ENCODE peak calls at places on chromosomes 5 and 9, in seven cellular contexts. One of them, this sample, is unnamed.

GRCh38 chr5:80905405-80905804 is 54.8 kb upstream of the RASGRF2 start:
- DNase-seq in GM12878: no peak
- DNase-seq in esophagus muscularis mucosa: peak; percentile 8
- DNase-seq in H1: no peak
- DNase-seq in spleen: no peak
- DNase-seq in stomach: no peak
- DNase-seq in GM23338: no peak
- DNase-seq in this sample: no peak

GRCh38 chr9:95507456-95508241 is 9.1 kb downstream of the PTCH1 start:
- DNase-seq in spleen: no peak
- DNase-seq in stomach: peak; percentile 47
- DNase-seq in esophagus muscularis mucosa: no peak
- DNase-seq in GM12878: no peak
- DNase-seq in H1: peak; percentile 75
- DNase-seq in GM23338: peak; percentile 66
- DNase-seq in this sample: peak; percentile 85

GRCh38 chr5:99019254-99019653 is 90.4 kb upstream of the CHD1 start:
- DNase-seq in GM12878: no peak
- DNase-seq in spleen: no peak
- DNase-seq in esophagus muscularis mucosa: no peak
- DNase-seq in GM23338: no peak
- DNase-seq in stomach: no peak
- DNase-seq in H1: no peak
- DNase-seq in this sample: no peak

GRCh38 chr5:103706939-103707682 is 144.5 kb upstream of the NUDT12 start:
- DNase-seq in GM12878: no peak
- DNase-seq in H1: no peak
- DNase-seq in stomach: no peak
- DNase-seq in spleen: no peak
- DNase-seq in GM23338: no peak
- DNase-seq in esophagus muscularis mucosa: no peak
- DNase-seq in this sample: no peak

GRCh38 chr5:138664276-138664943 is 88.8 kb upstream of the CTNNA1 start:
- DNase-seq in spleen: no peak
- DNase-seq in GM23338: no peak
- DNase-seq in stomach: no peak
- DNase-seq in H1: no peak
- DNase-seq in esophagus muscularis mucosa: no peak
- DNase-seq in GM12878: no peak
- DNase-seq in this sample: peak; percentile 48

GRCh38 chr9:81490605-81491331 is 198.6 kb downstream of the TLE1 start:
- DNase-seq in GM23338: no peak
- DNase-seq in spleen: no peak
- DNase-seq in H1: no peak
- DNase-seq in esophagus muscularis mucosa: no peak
- DNase-seq in stomach: no peak
- DNase-seq in GM12878: no peak
- DNase-seq in this sample: no peak

GRCh38 chr5:111028865-111029264 is 42.6 kb upstream of the TSLP start:
- DNase-seq in spleen: no peak
- DNase-seq in GM12878: no peak
- DNase-seq in stomach: no peak
- DNase-seq in H1: no peak
- DNase-seq in esophagus muscularis mucosa: no peak
- DNase-seq in GM23338: no peak
- DNase-seq in this sample: no peak

GRCh38 chr5:115770466-115770865 is 46.0 kb downstream of the CDO1 start:
- DNase-seq in spleen: no peak
- DNase-seq in esophagus muscularis mucosa: no peak
- DNase-seq in stomach: peak; percentile 25
- DNase-seq in GM23338: peak; percentile 87
- DNase-seq in H1: peak; percentile 71
- DNase-seq in GM12878: no peak
- DNase-seq in this sample: no peak

GRCh38 chr5:116361171-116361967 is 213.3 kb downstream of the SEMA6A start:
- DNase-seq in spleen: peak; percentile 74
- DNase-seq in GM12878: no peak
- DNase-seq in GM23338: peak; percentile 90
- DNase-seq in stomach: peak; percentile 55
- DNase-seq in H1: peak; percentile 87
- DNase-seq in esophagus muscularis mucosa: peak; percentile 89
- DNase-seq in this sample: peak; percentile 63

GRCh38 chr5:53322257-53322656 is 158.2 kb upstream of the FST start:
- DNase-seq in spleen: no peak
- DNase-seq in H1: no peak
- DNase-seq in stomach: no peak
- DNase-seq in GM12878: no peak
- DNase-seq in esophagus muscularis mucosa: no peak
- DNase-seq in GM23338: no peak
- DNase-seq in this sample: no peak

GRCh38 chr5:59709833-59710232 is 183.7 kb downstream of the PDE4D start:
- DNase-seq in esophagus muscularis mucosa: no peak
- DNase-seq in stomach: peak; percentile 31
- DNase-seq in spleen: no peak
- DNase-seq in GM12878: no peak
- DNase-seq in H1: no peak
- DNase-seq in GM23338: no peak
- DNase-seq in this sample: no peak

GRCh38 chr9:80928697-80929096 is 760.6 kb downstream of the TLE1 start:
- DNase-seq in GM12878: no peak
- DNase-seq in stomach: no peak
- DNase-seq in esophagus muscularis mucosa: no peak
- DNase-seq in H1: no peak
- DNase-seq in GM23338: no peak
- DNase-seq in spleen: no peak
- DNase-seq in this sample: no peak

GRCh38 chr5:27810458-27810857 is 772.1 kb upstream of the CDH9 start:
- DNase-seq in esophagus muscularis mucosa: no peak
- DNase-seq in GM12878: no peak
- DNase-seq in GM23338: no peak
- DNase-seq in spleen: no peak
- DNase-seq in H1: no peak
- DNase-seq in stomach: no peak
- DNase-seq in this sample: no peak

GRCh38 chr5:86864022-86864421 is 246.3 kb downstream of the COX7C start:
- DNase-seq in spleen: no peak
- DNase-seq in esophagus muscularis mucosa: no peak
- DNase-seq in GM12878: no peak
- DNase-seq in GM23338: no peak
- DNase-seq in H1: no peak
- DNase-seq in stomach: no peak
- DNase-seq in this sample: no peak

GRCh38 chr9:29830815-29831214 is 2257.5 kb upstream of the C9orf72 start:
- DNase-seq in GM23338: peak; percentile 84
- DNase-seq in esophagus muscularis mucosa: no peak
- DNase-seq in spleen: no peak
- DNase-seq in stomach: no peak
- DNase-seq in H1: no peak
- DNase-seq in GM12878: no peak
- DNase-seq in this sample: no peak

GRCh38 chr5:159504857-159505304 is 174.6 kb upstream of the IL12B start:
- DNase-seq in stomach: no peak
- DNase-seq in GM12878: no peak
- DNase-seq in GM23338: no peak
- DNase-seq in esophagus muscularis mucosa: no peak
- DNase-seq in spleen: no peak
- DNase-seq in H1: no peak
- DNase-seq in this sample: no peak

GRCh38 chr5:3200356-3200755 is 395.3 kb upstream of the IRX1 start:
- DNase-seq in GM23338: no peak
- DNase-seq in H1: no peak
- DNase-seq in esophagus muscularis mucosa: no peak
- DNase-seq in stomach: no peak
- DNase-seq in spleen: no peak
- DNase-seq in GM12878: no peak
- DNase-seq in this sample: no peak

GRCh38 chr9:69013404-69013727 is 547 bp downstream of the PRKACG start:
- DNase-seq in stomach: no peak
- DNase-seq in GM12878: no peak
- DNase-seq in esophagus muscularis mucosa: no peak
- DNase-seq in spleen: no peak
- DNase-seq in GM23338: no peak
- DNase-seq in H1: no peak
- DNase-seq in this sample: no peak

GRCh38 chr5:142853682-142854081 is 83.5 kb downstream of the ARHGAP26 start:
- DNase-seq in GM23338: no peak
- DNase-seq in esophagus muscularis mucosa: no peak
- DNase-seq in stomach: no peak
- DNase-seq in GM12878: no peak
- DNase-seq in H1: no peak
- DNase-seq in spleen: no peak
- DNase-seq in this sample: no peak

GRCh38 chr9:98009926-98010325 is 26.8 kb downstream of the ANP32B start:
- DNase-seq in stomach: no peak
- DNase-seq in H1: no peak
- DNase-seq in GM23338: no peak
- DNase-seq in spleen: no peak
- DNase-seq in GM12878: no peak
- DNase-seq in esophagus muscularis mucosa: no peak
- DNase-seq in this sample: no peak

GRCh38 chr9:124345751-124346281 is 69.4 kb downstream of the PSMB7 start:
- DNase-seq in stomach: no peak
- DNase-seq in GM12878: no peak
- DNase-seq in esophagus muscularis mucosa: no peak
- DNase-seq in H1: no peak
- DNase-seq in GM23338: no peak
- DNase-seq in spleen: peak; percentile 45
- DNase-seq in this sample: no peak

GRCh38 chr9:124342946-124343485 is 72.2 kb downstream of the PSMB7 start:
- DNase-seq in GM12878: no peak
- DNase-seq in spleen: peak; percentile 76
- DNase-seq in H1: no peak
- DNase-seq in stomach: no peak
- DNase-seq in GM23338: peak; percentile 39
- DNase-seq in esophagus muscularis mucosa: peak; percentile 93
- DNase-seq in this sample: no peak

GRCh38 chr9:124345063-124345462 is 70.2 kb downstream of the PSMB7 start:
- DNase-seq in stomach: no peak
- DNase-seq in H1: no peak
- DNase-seq in GM23338: no peak
- DNase-seq in GM12878: no peak
- DNase-seq in spleen: peak; percentile 73
- DNase-seq in esophagus muscularis mucosa: no peak
- DNase-seq in this sample: no peak

GRCh38 chr9:124343533-124344290 is 71.5 kb downstream of the PSMB7 start:
- DNase-seq in GM12878: no peak
- DNase-seq in spleen: peak; percentile 65
- DNase-seq in GM23338: no peak
- DNase-seq in esophagus muscularis mucosa: no peak
- DNase-seq in stomach: no peak
- DNase-seq in H1: no peak
- DNase-seq in this sample: no peak

GRCh38 chr9:124344291-124345050 is 70.8 kb downstream of the PSMB7 start:
- DNase-seq in GM12878: no peak
- DNase-seq in stomach: no peak
- DNase-seq in spleen: peak; percentile 61
- DNase-seq in GM23338: no peak
- DNase-seq in esophagus muscularis mucosa: no peak
- DNase-seq in H1: no peak
- DNase-seq in this sample: no peak
- H3K36me3 ChIP-seq in GM12878: peaks cover 63% of the 10 kb centered on the region
- H3K36me3 ChIP-seq in stomach: peaks cover 92% of the 10 kb centered on the region
- H3K36me3 ChIP-seq in spleen: peaks cover 98% of the 10 kb centered on the region
- H3K36me3 ChIP-seq in GM23338: no peaks in the 10 kb centered on the region
- H3K36me3 ChIP-seq in esophagus muscularis mucosa: peaks cover 63% of the 10 kb centered on the region
- H3K36me3 ChIP-seq in H1: no peaks in the 10 kb centered on the region
- H3K36me3 ChIP-seq in this sample: peaks cover 64% of the 10 kb centered on the region

DNA sequence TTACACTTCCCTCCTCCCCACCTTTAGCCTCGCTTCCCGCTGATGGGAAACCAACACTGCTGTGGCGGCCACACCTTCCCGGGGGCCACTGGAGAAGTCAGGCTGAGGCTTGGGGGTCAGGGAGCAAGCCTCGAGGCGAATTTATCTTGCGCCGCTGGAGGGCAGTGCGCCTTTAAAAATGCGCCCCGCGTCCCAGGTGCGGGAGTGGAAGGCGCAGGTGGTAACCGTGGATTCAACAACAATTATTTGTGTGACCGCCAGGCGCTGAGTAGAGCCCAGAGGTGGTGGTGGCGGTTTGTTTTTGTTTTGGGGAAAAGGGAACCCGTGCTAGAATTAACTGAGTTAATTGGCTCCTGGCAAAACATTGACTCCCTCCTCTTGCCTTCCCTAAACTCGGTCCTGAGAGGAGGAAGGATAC is 1.1 kb downstream of the CFAP77 start:
- DNase-seq in GM12878: no peak
- DNase-seq in stomach: peak; percentile 65
- DNase-seq in spleen: peak; percentile 87
- DNase-seq in GM23338: peak; percentile 96
- DNase-seq in H1: peak; percentile 90
- DNase-seq in esophagus muscularis mucosa: no peak
- DNase-seq in this sample: no peak
- TF ChIP-seq POLR2AphosphoS5 in GM12878: no peak
- TF ChIP-seq POLR2AphosphoS5 in stomach: no peak
- TF ChIP-seq POLR2AphosphoS5 in spleen: no peak
- TF ChIP-seq POLR2AphosphoS5 in GM23338: no peak
- TF ChIP-seq POLR2AphosphoS5 in H1: no peak
- TF ChIP-seq POLR2AphosphoS5 in esophagus muscularis mucosa: no peak
- TF ChIP-seq POLR2AphosphoS5 in this sample: no peak

DNA sequence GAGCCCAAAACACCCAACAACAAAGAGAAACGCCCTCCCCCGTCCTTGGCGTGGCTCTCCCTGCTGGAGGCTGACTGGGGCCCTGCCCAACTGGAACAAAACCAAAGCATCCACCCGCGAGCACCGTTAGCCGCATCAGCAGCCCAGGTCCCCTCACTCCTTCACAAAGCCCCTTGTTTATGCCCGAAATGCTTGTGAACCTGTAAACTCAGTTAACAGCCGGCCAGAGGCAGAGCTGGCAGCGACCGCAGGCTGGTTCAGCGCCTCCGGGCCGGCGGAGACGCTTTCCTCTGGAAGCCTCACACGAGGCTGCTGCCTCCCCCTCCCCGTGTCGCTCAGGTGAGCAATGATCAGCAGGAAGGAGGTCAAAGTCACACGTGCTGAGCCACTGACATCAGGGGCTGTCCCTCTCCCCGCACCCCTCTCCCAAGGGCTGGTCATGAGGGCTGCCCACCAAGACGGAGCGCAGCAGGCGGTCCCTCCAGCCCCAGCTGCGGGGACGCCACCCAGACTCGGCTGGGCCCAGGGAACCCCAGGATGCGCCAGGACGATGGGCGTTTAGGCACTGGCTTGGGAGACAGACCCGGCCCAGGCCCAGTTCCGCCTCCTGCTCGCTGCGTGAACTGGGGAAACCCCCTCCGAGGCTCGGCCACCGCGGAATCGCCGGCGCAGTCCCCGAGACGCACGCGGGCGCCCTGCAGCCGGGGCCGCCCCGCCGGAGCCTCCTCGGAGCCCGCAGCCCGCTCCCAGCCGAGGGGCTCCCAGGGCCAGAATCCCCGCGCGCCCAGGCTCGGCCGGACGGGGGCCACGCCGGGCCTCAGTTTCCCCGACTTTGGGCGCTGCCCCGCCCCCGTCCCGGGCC is 563 bp downstream of the SNAPC4 start:
- DNase-seq in spleen: peak; percentile 87
- DNase-seq in GM23338: peak; percentile 36
- DNase-seq in esophagus muscularis mucosa: no peak
- DNase-seq in H1: no peak
- DNase-seq in stomach: no peak
- DNase-seq in GM12878: no peak
- DNase-seq in this sample: peak; percentile 66
- H3K36me3 ChIP-seq in spleen: peaks cover 62% of the 10 kb centered on the region
- H3K36me3 ChIP-seq in GM23338: peaks cover 14% of the 10 kb centered on the region
- H3K36me3 ChIP-seq in esophagus muscularis mucosa: peaks cover 65% of the 10 kb centered on the region
- H3K36me3 ChIP-seq in H1: peaks cover 31% of the 10 kb centered on the region
- H3K36me3 ChIP-seq in stomach: peaks cover 61% of the 10 kb centered on the region
- H3K36me3 ChIP-seq in GM12878: peaks cover 20% of the 10 kb centered on the region
- H3K36me3 ChIP-seq in this sample: peaks cover 56% of the 10 kb centered on the region

GRCh38 chr9:114372971-114373591 is 14.7 kb downstream of the AKNA start:
- DNase-seq in GM12878: peak; percentile 93
- DNase-seq in H1: no peak
- DNase-seq in spleen: peak; percentile 98
- DNase-seq in esophagus muscularis mucosa: no peak
- DNase-seq in GM23338: no peak
- DNase-seq in stomach: peak; percentile 69
- DNase-seq in this sample: no peak
- TF ChIP-seq POLR2AphosphoS5 in GM12878: peak; percentile 69
- TF ChIP-seq POLR2AphosphoS5 in H1: no peak
- TF ChIP-seq POLR2AphosphoS5 in spleen: peak; percentile 97
- TF ChIP-seq POLR2AphosphoS5 in esophagus muscularis mucosa: no peak
- TF ChIP-seq POLR2AphosphoS5 in GM23338: no peak
- TF ChIP-seq POLR2AphosphoS5 in stomach: peak; percentile 59
- TF ChIP-seq POLR2AphosphoS5 in this sample: no peak